ENCODE peak calls at places on chromosome 20, in four cellular contexts. P is HT1080; L is activated CD8-positive, alpha-beta memory T cell treated with anti-CD3 and anti-CD28 coated beads for 48 hours; I is activated CD4-positive, alpha-beta T cell treated with anti-CD3 and anti-CD28 coated beads, Interleukin-2, amount 50 U/mL, for 1 hour. T is an unnamed sample.

GRCh38 chr20:49586967-49587587 is 19.1 kb upstream of the PTGIS start:
- DNase-seq in L (no peak), P (no peak), I (no peak), T (peak; percentile 57)

GRCh38 chr20:45325367-45325766 is 17.3 kb upstream of the MATN4 start:
- DNase-seq in L (no peak), P (no peak), I (no peak), T (no peak)

GRCh38 chr20:33263784-33264183 is 19.2 kb upstream of the BPIFB1 start:
- DNase-seq in P (no peak), L (no peak), I (no peak), T (no peak)

GRCh38 chr20:22583773-22584629 is at the start of gene FOXA2:
- DNase-seq in I (no peak), P (peak; percentile 47), L (no peak), T (no peak)

GRCh38 chr20:51326241-51326819 is 216.2 kb downstream of the NFATC2 start:
- DNase-seq in P (peak; percentile 46), L (no peak), I (peak; percentile 36), T (no peak)

GRCh38 chr20:57401565-57401918 is 10.3 kb downstream of the RBM38 start:
- DNase-seq in L (no peak), I (no peak), P (no peak), T (no peak)

GRCh38 chr20:13231031-13231752 is 10.1 kb downstream of the ISM1 start:
- DNase-seq in I (peak; percentile 49), L (peak; percentile 9), P (peak; percentile 97), T (peak; percentile 20)

GRCh38 chr20:62305149-62305764 is 2.5 kb downstream of the ADRM1 start:
- DNase-seq in L (no peak), P (no peak), I (no peak), T (no peak)

GRCh38 chr20:35641743-35642142 is 23.0 kb downstream of the CPNE1 start:
- DNase-seq in L (no peak), P (no peak), I (no peak), T (no peak)

GRCh38 chr20:46199198-46199597 is 81.1 kb downstream of the CD40 start:
- DNase-seq in P (no peak), I (no peak), L (no peak), T (no peak)

GRCh38 chr20:33731693-33732165 is at the start of gene ZNF341:
- DNase-seq in I (peak; percentile 87), L (peak; percentile 78), P (peak; percentile 74), T (no peak)

GRCh38 chr20:1330075-1330830 is 1.3 kb upstream of the SDCBP2 start:
- DNase-seq in P (no peak), L (no peak), I (peak; percentile 49), T (no peak)

GRCh38 chr20:2093200-2093781 is 8.3 kb upstream of the STK35 start:
- DNase-seq in P (no peak), L (no peak), I (peak; percentile 25), T (no peak)

GRCh38 chr20:39874049-39874893 is 814.8 kb downstream of the MAFB start:
- DNase-seq in P (peak; percentile 75), L (no peak), I (peak; percentile 1), T (peak; percentile 65)

GRCh38 chr20:24453917-24454316 is 15.5 kb upstream of the SYNDIG1 start:
- DNase-seq in L (no peak), P (no peak), I (no peak), T (no peak)

GRCh38 chr20:62219101-62219991 is 732 bp downstream of the HRH3 start:
- DNase-seq in I (no peak), L (no peak), P (no peak), T (no peak)

GRCh38 chr20:47768016-47768953 is 17.0 kb downstream of the SULF2 start:
- DNase-seq in P (no peak), I (no peak), L (no peak), T (no peak)

GRCh38 chr20:24878657-24879056 is 70.4 kb upstream of the CST7 start:
- DNase-seq in P (no peak), I (no peak), L (no peak), T (no peak)